ENCODE peak calls at places on chromosome 7, in nine cellular contexts. One of them, this sample, is unnamed.

GRCh38 chr7:104137511-104137910 is 70.3 kb downstream of the ORC5 start:
- DNase-seq in posterior cingulate gyrus: no peak
- DNase-seq in cardiac fibroblast: no peak
- DNase-seq in cardiac muscle cell: no peak
- DNase-seq in activated CD4-positive, alpha-beta T cell treated with anti-CD3 and anti-CD28 coated beads, Interleukin-2, amount 50 U/mL, for 4 hours: no peak
- DNase-seq in IMR-90: no peak
- DNase-seq in Karpas-422: no peak
- DNase-seq in A172: no peak
- DNase-seq in HEK293T: no peak
- DNase-seq in this sample: no peak

GRCh38 chr7:57789130-57789529 is 339.2 kb downstream of the ZNF716 start:
- DNase-seq in posterior cingulate gyrus: no peak
- DNase-seq in cardiac fibroblast: no peak
- DNase-seq in cardiac muscle cell: no peak
- DNase-seq in activated CD4-positive, alpha-beta T cell treated with anti-CD3 and anti-CD28 coated beads, Interleukin-2, amount 50 U/mL, for 4 hours: no peak
- DNase-seq in IMR-90: no peak
- DNase-seq in Karpas-422: no peak
- DNase-seq in A172: no peak
- DNase-seq in HEK293T: no peak
- DNase-seq in this sample: no peak

GRCh38 chr7:127710635-127711034 is 58.6 kb downstream of the SND1 start:
- DNase-seq in posterior cingulate gyrus: no peak
- DNase-seq in cardiac fibroblast: no peak
- DNase-seq in cardiac muscle cell: no peak
- DNase-seq in activated CD4-positive, alpha-beta T cell treated with anti-CD3 and anti-CD28 coated beads, Interleukin-2, amount 50 U/mL, for 4 hours: no peak
- DNase-seq in IMR-90: no peak
- DNase-seq in Karpas-422: peak
- DNase-seq in A172: no peak
- DNase-seq in HEK293T: no peak
- DNase-seq in this sample: no peak

GRCh38 chr7:69769826-69770225 is 171.6 kb downstream of the AUTS2 start:
- DNase-seq in posterior cingulate gyrus: no peak
- DNase-seq in cardiac fibroblast: no peak
- DNase-seq in cardiac muscle cell: no peak
- DNase-seq in activated CD4-positive, alpha-beta T cell treated with anti-CD3 and anti-CD28 coated beads, Interleukin-2, amount 50 U/mL, for 4 hours: no peak
- DNase-seq in IMR-90: no peak
- DNase-seq in Karpas-422: no peak
- DNase-seq in A172: no peak
- DNase-seq in HEK293T: no peak
- DNase-seq in this sample: no peak

GRCh38 chr7:68107968-68108367 is 1111.3 kb downstream of the TYW1 start:
- DNase-seq in posterior cingulate gyrus: no peak
- DNase-seq in cardiac fibroblast: no peak
- DNase-seq in cardiac muscle cell: peak
- DNase-seq in activated CD4-positive, alpha-beta T cell treated with anti-CD3 and anti-CD28 coated beads, Interleukin-2, amount 50 U/mL, for 4 hours: no peak
- DNase-seq in IMR-90: no peak
- DNase-seq in Karpas-422: no peak
- DNase-seq in A172: peak
- DNase-seq in HEK293T: no peak
- DNase-seq in this sample: no peak

GRCh38 chr7:66626236-66626957 is 2.3 kb upstream of the KCTD7 start:
- DNase-seq in posterior cingulate gyrus: no peak
- DNase-seq in cardiac fibroblast: peak
- DNase-seq in cardiac muscle cell: peak
- DNase-seq in activated CD4-positive, alpha-beta T cell treated with anti-CD3 and anti-CD28 coated beads, Interleukin-2, amount 50 U/mL, for 4 hours: no peak
- DNase-seq in IMR-90: peak
- DNase-seq in Karpas-422: no peak
- DNase-seq in A172: no peak
- DNase-seq in HEK293T: no peak
- DNase-seq in this sample: no peak

GRCh38 chr7:19964198-19964597 is 190.8 kb upstream of the TMEM196 start:
- DNase-seq in posterior cingulate gyrus: no peak
- DNase-seq in cardiac fibroblast: peak
- DNase-seq in cardiac muscle cell: peak
- DNase-seq in activated CD4-positive, alpha-beta T cell treated with anti-CD3 and anti-CD28 coated beads, Interleukin-2, amount 50 U/mL, for 4 hours: no peak
- DNase-seq in IMR-90: no peak
- DNase-seq in Karpas-422: no peak
- DNase-seq in A172: peak
- DNase-seq in HEK293T: no peak
- DNase-seq in this sample: no peak

GRCh38 chr7:108875139-108875538 is 305.5 kb downstream of the DNAJB9 start:
- DNase-seq in posterior cingulate gyrus: no peak
- DNase-seq in cardiac fibroblast: peak
- DNase-seq in cardiac muscle cell: peak
- DNase-seq in activated CD4-positive, alpha-beta T cell treated with anti-CD3 and anti-CD28 coated beads, Interleukin-2, amount 50 U/mL, for 4 hours: no peak
- DNase-seq in IMR-90: peak
- DNase-seq in Karpas-422: peak
- DNase-seq in A172: no peak
- DNase-seq in HEK293T: no peak
- DNase-seq in this sample: no peak

GRCh38 chr7:6389728-6390127 is 58.0 kb downstream of the DAGLB start:
- DNase-seq in posterior cingulate gyrus: no peak
- DNase-seq in cardiac fibroblast: no peak
- DNase-seq in cardiac muscle cell: no peak
- DNase-seq in activated CD4-positive, alpha-beta T cell treated with anti-CD3 and anti-CD28 coated beads, Interleukin-2, amount 50 U/mL, for 4 hours: no peak
- DNase-seq in IMR-90: no peak
- DNase-seq in Karpas-422: no peak
- DNase-seq in A172: no peak
- DNase-seq in HEK293T: no peak
- DNase-seq in this sample: no peak

GRCh38 chr7:96548664-96549063 is 161.0 kb downstream of the SEM1 start:
- DNase-seq in posterior cingulate gyrus: no peak
- DNase-seq in cardiac fibroblast: no peak
- DNase-seq in cardiac muscle cell: no peak
- DNase-seq in activated CD4-positive, alpha-beta T cell treated with anti-CD3 and anti-CD28 coated beads, Interleukin-2, amount 50 U/mL, for 4 hours: no peak
- DNase-seq in IMR-90: no peak
- DNase-seq in Karpas-422: no peak
- DNase-seq in A172: no peak
- DNase-seq in HEK293T: no peak
- DNase-seq in this sample: no peak

GRCh38 chr7:71131753-71132520 is at the start of gene GALNT17:
- DNase-seq in posterior cingulate gyrus: peak
- DNase-seq in cardiac fibroblast: no peak
- DNase-seq in cardiac muscle cell: no peak
- DNase-seq in activated CD4-positive, alpha-beta T cell treated with anti-CD3 and anti-CD28 coated beads, Interleukin-2, amount 50 U/mL, for 4 hours: no peak
- DNase-seq in IMR-90: no peak
- DNase-seq in Karpas-422: no peak
- DNase-seq in A172: no peak
- DNase-seq in HEK293T: no peak
- DNase-seq in this sample: no peak

GRCh38 chr7:47968852-47969774 is 10.3 kb downstream of the HUS1 start:
- DNase-seq in posterior cingulate gyrus: peak
- DNase-seq in cardiac fibroblast: peak
- DNase-seq in cardiac muscle cell: peak
- DNase-seq in activated CD4-positive, alpha-beta T cell treated with anti-CD3 and anti-CD28 coated beads, Interleukin-2, amount 50 U/mL, for 4 hours: peak
- DNase-seq in IMR-90: peak
- DNase-seq in Karpas-422: peak
- DNase-seq in A172: peak
- DNase-seq in HEK293T: peak
- DNase-seq in this sample: no peak

GRCh38 chr7:134856692-134857091 is 77.3 kb downstream of the CALD1 start:
- DNase-seq in posterior cingulate gyrus: no peak
- DNase-seq in cardiac fibroblast: peak
- DNase-seq in cardiac muscle cell: peak
- DNase-seq in activated CD4-positive, alpha-beta T cell treated with anti-CD3 and anti-CD28 coated beads, Interleukin-2, amount 50 U/mL, for 4 hours: no peak
- DNase-seq in IMR-90: peak
- DNase-seq in Karpas-422: no peak
- DNase-seq in A172: no peak
- DNase-seq in HEK293T: no peak
- DNase-seq in this sample: no peak

GRCh38 chr7:29370531-29371314 is 176.1 kb downstream of the CHN2 start:
- DNase-seq in posterior cingulate gyrus: no peak
- DNase-seq in cardiac fibroblast: peak
- DNase-seq in cardiac muscle cell: peak
- DNase-seq in activated CD4-positive, alpha-beta T cell treated with anti-CD3 and anti-CD28 coated beads, Interleukin-2, amount 50 U/mL, for 4 hours: no peak
- DNase-seq in IMR-90: no peak
- DNase-seq in Karpas-422: no peak
- DNase-seq in A172: peak
- DNase-seq in HEK293T: peak
- DNase-seq in this sample: no peak

This sample was measured in iPS DF 19.7.